ENCODE peak calls at places on chromosomes 5 and 9, in seven cellular contexts. I is activated naive CD8-positive, alpha-beta T cell treated with anti-CD3 and anti-CD28 coated beads for 36 hours; S is NCI-H1092; B is nucleus accumbens; Q is neural progenitor cell; V is posterior vena cava; L is effector memory CD8-positive, alpha-beta T cell. P is an unnamed sample.

GRCh38 chr5:32850792-32851191 is 139.7 kb downstream of the NPR3 start:
- DNase-seq in L (no peak), S (no peak), B (no peak), Q (no peak), I (no peak), V (no peak), P (no peak)

GRCh38 chr9:16484744-16485143 is 385.7 kb downstream of the BNC2 start:
- DNase-seq in V (no peak), L (no peak), S (no peak), B (no peak), Q (no peak), I (no peak), P (no peak)

GRCh38 chr5:136202800-136203199 is 9.8 kb upstream of the SMIM32 start:
- DNase-seq in L (no peak), B (no peak), V (peak; percentile 23), S (no peak), I (no peak), Q (peak; percentile 92), P (peak; percentile 89)

GRCh38 chr5:107157811-107158210 is 512.9 kb downstream of the EFNA5 start:
- DNase-seq in V (no peak), B (no peak), I (no peak), S (no peak), L (no peak), Q (peak; percentile 15), P (no peak)

GRCh38 chr9:75391497-75391896 is 303.2 kb downstream of the OSTF1 start:
- DNase-seq in B (no peak), L (no peak), I (no peak), S (no peak), Q (no peak), V (no peak), P (no peak)

GRCh38 chr5:96384353-96384752 is 48.7 kb downstream of the PCSK1 start:
- DNase-seq in I (no peak), L (no peak), S (no peak), B (no peak), V (peak; percentile 31), Q (no peak), P (no peak)

GRCh38 chr5:16596541-16596940 is 20.3 kb downstream of the RETREG1 start:
- DNase-seq in V (no peak), L (no peak), I (no peak), S (no peak), B (no peak), Q (no peak), P (no peak)

GRCh38 chr9:126053913-126054312 is 272.7 kb upstream of the MVB12B start:
- DNase-seq in V (peak; percentile 38), S (no peak), I (no peak), L (no peak), Q (no peak), B (no peak), P (no peak)

GRCh38 chr9:90916147-90916734 is 114.6 kb downstream of the SYK start:
- DNase-seq in B (no peak), Q (no peak), V (no peak), I (no peak), L (no peak), S (no peak), P (no peak)